ENCODE peak calls at places on chromosomes 6 and 20, in ten cellular contexts. V is T-helper 1 cell; Q is ecto neural progenitor cell; G is breast epithelium; U is neural crest cell; R is stimulated activated CD4-positive, alpha-beta T cell treated with anti-CD3 and anti-CD28 coated beads, Interleukin-4, amount 100 ng/mL, for 48 hours; S is HTR-8/SVneo; F is cardiac muscle cell; N is posterior vena cava; Z is effector CD4-positive, alpha-beta T cell. P is an unnamed sample.

GRCh38 chr6:72286911-72287311 is 335.0 kb upstream of the KCNQ5 start:
- DNase-seq in V (no peak), Q (no peak), G (no peak), U (no peak), R (no peak), S (peak), F (peak), N (no peak), Z (no peak), P (no peak)

GRCh38 chr20:48051810-48052491 is 266.7 kb upstream of the SULF2 start:
- DNase-seq in V (no peak), Q (no peak), G (no peak), U (no peak), R (no peak), S (peak), F (peak), N (no peak), Z (no peak), P (no peak)

GRCh38 chr6:87277123-87277522 is 45.3 kb upstream of the SMIM8 start:
- DNase-seq in V (no peak), Q (no peak), G (no peak), U (no peak), R (no peak), S (no peak), F (peak), N (no peak), Z (no peak), P (no peak)

GRCh38 chr20:50426865-50427739 is 83.1 kb upstream of the PTPN1 start:
- DNase-seq in V (no peak), Q (no peak), G (no peak), U (no peak), R (no peak), S (no peak), F (no peak), N (no peak), Z (no peak), P (no peak)

GRCh38 chr20:25227317-25227831 is 20.5 kb upstream of the PYGB start:
- DNase-seq in V (no peak), Q (no peak), G (no peak), U (no peak), R (no peak), S (no peak), F (peak), N (peak), Z (no peak), P (no peak)

GRCh38 chr6:13375360-13375878 is 47.1 kb upstream of the TBC1D7 start:
- DNase-seq in V (no peak), Q (no peak), G (no peak), U (no peak), R (peak), S (no peak), F (no peak), N (no peak), Z (no peak), P (peak)

GRCh38 chr20:2219481-2220006 is 76.3 kb upstream of the TGM3 start:
- DNase-seq in V (no peak), Q (no peak), G (no peak), U (no peak), R (no peak), S (no peak), F (no peak), N (no peak), Z (no peak), P (no peak)

GRCh38 chr6:105855433-105855832 is 230.7 kb upstream of the PRDM1 start:
- DNase-seq in V (no peak), Q (no peak), G (no peak), U (no peak), R (no peak), S (no peak), F (no peak), N (no peak), Z (no peak), P (no peak)

GRCh38 chr6:1527098-1527497 is 82.6 kb upstream of the FOXC1 start:
- DNase-seq in V (no peak), Q (no peak), G (no peak), U (peak), R (peak), S (peak), F (peak), N (no peak), Z (peak), P (peak)

GRCh38 chr6:74609857-74610256 is 596.0 kb downstream of the COL12A1 start:
- DNase-seq in V (no peak), Q (no peak), G (no peak), U (no peak), R (no peak), S (no peak), F (peak), N (no peak), Z (no peak), P (no peak)

GRCh38 chr6:106227612-106228507 is 97.7 kb downstream of the ATG5 start:
- DNase-seq in V (no peak), Q (no peak), G (no peak), U (no peak), R (no peak), S (no peak), F (no peak), N (no peak), Z (no peak), P (no peak)

GRCh38 chr6:133301739-133302138 is 60.6 kb downstream of the EYA4 start:
- DNase-seq in V (no peak), Q (no peak), G (no peak), U (no peak), R (no peak), S (no peak), F (no peak), N (no peak), Z (no peak), P (no peak)

GRCh38 chr20:665276-665675 is 10.3 kb downstream of the SCRT2 start:
- DNase-seq in V (no peak), Q (no peak), G (no peak), U (no peak), R (no peak), S (no peak), F (no peak), N (no peak), Z (no peak), P (no peak)

P was measured in GM19239.